ENCODE peak calls at places on chromosome 17, in eight cellular contexts. One of them, this sample, is unnamed.

GRCh38 chr17:31581022-31581483 is 189.6 kb downstream of the RAB11FIP4 start:
- DNase-seq in activated T-helper 1 cell treated with anti-CD3 and anti-CD28 coated beads, Interleukin-2, amount 50 U/mL, for 16 hours: no peak
- DNase-seq in mesothelial cell of epicardium: no peak
- DNase-seq in KG1: no peak
- DNase-seq in EL: peak; percentile 96
- DNase-seq in NCI-H1417: no peak
- DNase-seq in coronary artery: peak; percentile 89
- DNase-seq in foreskin fibroblast: peak; percentile 81
- DNase-seq in this sample: no peak

GRCh38 chr17:15091825-15092224 is 173.3 kb downstream of the PMP22 start:
- DNase-seq in KG1: no peak
- DNase-seq in mesothelial cell of epicardium: no peak
- DNase-seq in coronary artery: no peak
- DNase-seq in activated T-helper 1 cell treated with anti-CD3 and anti-CD28 coated beads, Interleukin-2, amount 50 U/mL, for 16 hours: no peak
- DNase-seq in NCI-H1417: no peak
- DNase-seq in foreskin fibroblast: peak; percentile 29
- DNase-seq in EL: peak; percentile 15
- DNase-seq in this sample: no peak

GRCh38 chr17:16975744-16976625 is 4.1 kb upstream of the TNFRSF13B start:
- DNase-seq in NCI-H1417: no peak
- DNase-seq in activated T-helper 1 cell treated with anti-CD3 and anti-CD28 coated beads, Interleukin-2, amount 50 U/mL, for 16 hours: no peak
- DNase-seq in KG1: no peak
- DNase-seq in foreskin fibroblast: peak; percentile 17
- DNase-seq in EL: peak; percentile 18
- DNase-seq in mesothelial cell of epicardium: no peak
- DNase-seq in coronary artery: no peak
- DNase-seq in this sample: no peak

GRCh38 chr17:64008830-64009229 is 10.7 kb downstream of the PRR29 start:
- DNase-seq in foreskin fibroblast: no peak
- DNase-seq in EL: no peak
- DNase-seq in mesothelial cell of epicardium: no peak
- DNase-seq in coronary artery: peak; percentile 62
- DNase-seq in KG1: no peak
- DNase-seq in NCI-H1417: no peak
- DNase-seq in activated T-helper 1 cell treated with anti-CD3 and anti-CD28 coated beads, Interleukin-2, amount 50 U/mL, for 16 hours: no peak
- DNase-seq in this sample: no peak

GRCh38 chr17:19513897-19514488 is 19.7 kb upstream of the SLC47A1 start:
- DNase-seq in mesothelial cell of epicardium: peak; percentile 41
- DNase-seq in activated T-helper 1 cell treated with anti-CD3 and anti-CD28 coated beads, Interleukin-2, amount 50 U/mL, for 16 hours: peak; percentile 45
- DNase-seq in EL: peak; percentile 72
- DNase-seq in NCI-H1417: peak; percentile 47
- DNase-seq in KG1: peak; percentile 5
- DNase-seq in foreskin fibroblast: peak; percentile 84
- DNase-seq in coronary artery: no peak
- DNase-seq in this sample: no peak

GRCh38 chr17:42598905-42599304 is 10.3 kb downstream of the RETREG3 start:
- DNase-seq in mesothelial cell of epicardium: no peak
- DNase-seq in coronary artery: no peak
- DNase-seq in activated T-helper 1 cell treated with anti-CD3 and anti-CD28 coated beads, Interleukin-2, amount 50 U/mL, for 16 hours: no peak
- DNase-seq in KG1: no peak
- DNase-seq in NCI-H1417: peak; percentile 36
- DNase-seq in foreskin fibroblast: no peak
- DNase-seq in EL: no peak
- DNase-seq in this sample: no peak

GRCh38 chr17:3557768-3558583 is at the start of gene TRPV3:
- DNase-seq in mesothelial cell of epicardium: no peak
- DNase-seq in activated T-helper 1 cell treated with anti-CD3 and anti-CD28 coated beads, Interleukin-2, amount 50 U/mL, for 16 hours: peak; percentile 64
- DNase-seq in coronary artery: no peak
- DNase-seq in EL: no peak
- DNase-seq in NCI-H1417: no peak
- DNase-seq in KG1: no peak
- DNase-seq in foreskin fibroblast: no peak
- DNase-seq in this sample: no peak

GRCh38 chr17:44065668-44066203 is 735 bp downstream of the LSM12 start:
- DNase-seq in foreskin fibroblast: no peak
- DNase-seq in activated T-helper 1 cell treated with anti-CD3 and anti-CD28 coated beads, Interleukin-2, amount 50 U/mL, for 16 hours: no peak
- DNase-seq in mesothelial cell of epicardium: no peak
- DNase-seq in coronary artery: no peak
- DNase-seq in NCI-H1417: no peak
- DNase-seq in EL: no peak
- DNase-seq in KG1: no peak
- DNase-seq in this sample: no peak

GRCh38 chr17:12536472-12536871 is 129.2 kb upstream of the MYOCD start:
- DNase-seq in NCI-H1417: no peak
- DNase-seq in coronary artery: no peak
- DNase-seq in foreskin fibroblast: peak; percentile 64
- DNase-seq in activated T-helper 1 cell treated with anti-CD3 and anti-CD28 coated beads, Interleukin-2, amount 50 U/mL, for 16 hours: no peak
- DNase-seq in mesothelial cell of epicardium: no peak
- DNase-seq in EL: peak; percentile 51
- DNase-seq in KG1: no peak
- DNase-seq in this sample: no peak

GRCh38 chr17:5035356-5035755 is at the start of gene SLC52A1:
- DNase-seq in coronary artery: no peak
- DNase-seq in foreskin fibroblast: no peak
- DNase-seq in activated T-helper 1 cell treated with anti-CD3 and anti-CD28 coated beads, Interleukin-2, amount 50 U/mL, for 16 hours: no peak
- DNase-seq in mesothelial cell of epicardium: no peak
- DNase-seq in EL: no peak
- DNase-seq in NCI-H1417: no peak
- DNase-seq in KG1: no peak
- DNase-seq in this sample: no peak

GRCh38 chr17:50155115-50155819 is 4.8 kb upstream of the PPP1R9B start:
- DNase-seq in EL: no peak
- DNase-seq in activated T-helper 1 cell treated with anti-CD3 and anti-CD28 coated beads, Interleukin-2, amount 50 U/mL, for 16 hours: no peak
- DNase-seq in mesothelial cell of epicardium: no peak
- DNase-seq in foreskin fibroblast: peak; percentile 57
- DNase-seq in NCI-H1417: no peak
- DNase-seq in KG1: no peak
- DNase-seq in coronary artery: no peak
- DNase-seq in this sample: no peak

GRCh38 chr17:45313927-45314760 is 2.7 kb downstream of the MAP3K14 start:
- DNase-seq in NCI-H1417: no peak
- DNase-seq in EL: no peak
- DNase-seq in foreskin fibroblast: peak; percentile 5
- DNase-seq in activated T-helper 1 cell treated with anti-CD3 and anti-CD28 coated beads, Interleukin-2, amount 50 U/mL, for 16 hours: no peak
- DNase-seq in mesothelial cell of epicardium: no peak
- DNase-seq in coronary artery: no peak
- DNase-seq in KG1: no peak
- DNase-seq in this sample: no peak

GRCh38 chr17:13933597-13934276 is 135.6 kb upstream of the COX10 start:
- DNase-seq in coronary artery: no peak
- DNase-seq in activated T-helper 1 cell treated with anti-CD3 and anti-CD28 coated beads, Interleukin-2, amount 50 U/mL, for 16 hours: no peak
- DNase-seq in foreskin fibroblast: no peak
- DNase-seq in NCI-H1417: no peak
- DNase-seq in EL: no peak
- DNase-seq in KG1: no peak
- DNase-seq in mesothelial cell of epicardium: no peak
- DNase-seq in this sample: no peak

GRCh38 chr17:78820122-78820792 is 20.4 kb downstream of the USP36 start:
- DNase-seq in EL: no peak
- DNase-seq in KG1: no peak
- DNase-seq in activated T-helper 1 cell treated with anti-CD3 and anti-CD28 coated beads, Interleukin-2, amount 50 U/mL, for 16 hours: no peak
- DNase-seq in coronary artery: no peak
- DNase-seq in mesothelial cell of epicardium: no peak
- DNase-seq in NCI-H1417: no peak
- DNase-seq in foreskin fibroblast: no peak
- DNase-seq in this sample: no peak

GRCh38 chr17:76695059-76695892 is 15.5 kb downstream of the MXRA7 start:
- DNase-seq in foreskin fibroblast: no peak
- DNase-seq in coronary artery: no peak
- DNase-seq in NCI-H1417: no peak
- DNase-seq in KG1: no peak
- DNase-seq in activated T-helper 1 cell treated with anti-CD3 and anti-CD28 coated beads, Interleukin-2, amount 50 U/mL, for 16 hours: no peak
- DNase-seq in mesothelial cell of epicardium: no peak
- DNase-seq in EL: no peak
- DNase-seq in this sample: no peak

GRCh38 chr17:79950711-79951110 is 85.0 kb downstream of the TBC1D16 start:
- DNase-seq in KG1: no peak
- DNase-seq in coronary artery: no peak
- DNase-seq in EL: no peak
- DNase-seq in NCI-H1417: no peak
- DNase-seq in activated T-helper 1 cell treated with anti-CD3 and anti-CD28 coated beads, Interleukin-2, amount 50 U/mL, for 16 hours: no peak
- DNase-seq in mesothelial cell of epicardium: peak; percentile 14
- DNase-seq in foreskin fibroblast: no peak
- DNase-seq in this sample: peak; percentile 56

GRCh38 chr17:50905460-50905803 is 39.3 kb upstream of the TOB1 start:
- DNase-seq in EL: no peak
- DNase-seq in KG1: no peak
- DNase-seq in coronary artery: no peak
- DNase-seq in foreskin fibroblast: no peak
- DNase-seq in NCI-H1417: no peak
- DNase-seq in mesothelial cell of epicardium: no peak
- DNase-seq in activated T-helper 1 cell treated with anti-CD3 and anti-CD28 coated beads, Interleukin-2, amount 50 U/mL, for 16 hours: no peak
- DNase-seq in this sample: no peak

GRCh38 chr17:1019451-1019850 is 22.5 kb downstream of the TIMM22 start:
- DNase-seq in coronary artery: peak; percentile 86
- DNase-seq in activated T-helper 1 cell treated with anti-CD3 and anti-CD28 coated beads, Interleukin-2, amount 50 U/mL, for 16 hours: no peak
- DNase-seq in foreskin fibroblast: no peak
- DNase-seq in KG1: no peak
- DNase-seq in NCI-H1417: no peak
- DNase-seq in EL: no peak
- DNase-seq in mesothelial cell of epicardium: no peak
- DNase-seq in this sample: no peak

GRCh38 chr17:50863221-50863843 is 2.8 kb downstream of the TOB1 start:
- DNase-seq in activated T-helper 1 cell treated with anti-CD3 and anti-CD28 coated beads, Interleukin-2, amount 50 U/mL, for 16 hours: no peak
- DNase-seq in NCI-H1417: no peak
- DNase-seq in EL: peak; percentile 33
- DNase-seq in KG1: no peak
- DNase-seq in mesothelial cell of epicardium: no peak
- DNase-seq in coronary artery: no peak
- DNase-seq in foreskin fibroblast: peak; percentile 56
- DNase-seq in this sample: no peak

GRCh38 chr17:7466644-7467341 is 12.6 kb downstream of the ZBTB4 start:
- DNase-seq in mesothelial cell of epicardium: no peak
- DNase-seq in KG1: no peak
- DNase-seq in NCI-H1417: no peak
- DNase-seq in activated T-helper 1 cell treated with anti-CD3 and anti-CD28 coated beads, Interleukin-2, amount 50 U/mL, for 16 hours: no peak
- DNase-seq in foreskin fibroblast: peak; percentile 86
- DNase-seq in EL: peak; percentile 65
- DNase-seq in coronary artery: no peak
- DNase-seq in this sample: no peak

GRCh38 chr17:11081342-11081741 is 159.7 kb upstream of the SHISA6 start:
- DNase-seq in coronary artery: no peak
- DNase-seq in KG1: no peak
- DNase-seq in foreskin fibroblast: no peak
- DNase-seq in mesothelial cell of epicardium: no peak
- DNase-seq in NCI-H1417: no peak
- DNase-seq in activated T-helper 1 cell treated with anti-CD3 and anti-CD28 coated beads, Interleukin-2, amount 50 U/mL, for 16 hours: no peak
- DNase-seq in EL: no peak
- DNase-seq in this sample: no peak

GRCh38 chr17:55540414-55541091 is 29.3 kb upstream of the SMIM36 start:
- DNase-seq in activated T-helper 1 cell treated with anti-CD3 and anti-CD28 coated beads, Interleukin-2, amount 50 U/mL, for 16 hours: no peak
- DNase-seq in foreskin fibroblast: peak; percentile 73
- DNase-seq in EL: peak; percentile 13
- DNase-seq in mesothelial cell of epicardium: no peak
- DNase-seq in KG1: no peak
- DNase-seq in coronary artery: no peak
- DNase-seq in NCI-H1417: no peak
- DNase-seq in this sample: no peak

GRCh38 chr17:2776589-2777241 is 19.5 kb upstream of the RAP1GAP2 start:
- DNase-seq in activated T-helper 1 cell treated with anti-CD3 and anti-CD28 coated beads, Interleukin-2, amount 50 U/mL, for 16 hours: no peak
- DNase-seq in foreskin fibroblast: no peak
- DNase-seq in EL: no peak
- DNase-seq in mesothelial cell of epicardium: peak; percentile 42
- DNase-seq in KG1: no peak
- DNase-seq in coronary artery: no peak
- DNase-seq in NCI-H1417: peak; percentile 24
- DNase-seq in this sample: no peak

GRCh38 chr17:67157732-67158639 is 87.0 kb downstream of the HELZ start:
- DNase-seq in activated T-helper 1 cell treated with anti-CD3 and anti-CD28 coated beads, Interleukin-2, amount 50 U/mL, for 16 hours: no peak
- DNase-seq in EL: peak; percentile 55
- DNase-seq in NCI-H1417: peak; percentile 55
- DNase-seq in KG1: no peak
- DNase-seq in foreskin fibroblast: peak; percentile 57
- DNase-seq in mesothelial cell of epicardium: no peak
- DNase-seq in coronary artery: no peak
- DNase-seq in this sample: no peak

GRCh38 chr17:79778504-79779087 is 648 bp downstream of the CBX2 start:
- DNase-seq in EL: no peak
- DNase-seq in activated T-helper 1 cell treated with anti-CD3 and anti-CD28 coated beads, Interleukin-2, amount 50 U/mL, for 16 hours: no peak
- DNase-seq in foreskin fibroblast: no peak
- DNase-seq in coronary artery: no peak
- DNase-seq in mesothelial cell of epicardium: no peak
- DNase-seq in NCI-H1417: peak; percentile 44
- DNase-seq in KG1: no peak
- DNase-seq in this sample: no peak

GRCh38 chr17:14417336-14417735 is 116.5 kb downstream of the HS3ST3B1 start:
- DNase-seq in activated T-helper 1 cell treated with anti-CD3 and anti-CD28 coated beads, Interleukin-2, amount 50 U/mL, for 16 hours: no peak
- DNase-seq in KG1: no peak
- DNase-seq in NCI-H1417: no peak
- DNase-seq in EL: no peak
- DNase-seq in mesothelial cell of epicardium: no peak
- DNase-seq in foreskin fibroblast: no peak
- DNase-seq in coronary artery: no peak
- DNase-seq in this sample: no peak

GRCh38 chr17:58172369-58173071 is 5.7 kb downstream of the OR4D2 start:
- DNase-seq in coronary artery: no peak
- DNase-seq in mesothelial cell of epicardium: no peak
- DNase-seq in EL: peak; percentile 34
- DNase-seq in activated T-helper 1 cell treated with anti-CD3 and anti-CD28 coated beads, Interleukin-2, amount 50 U/mL, for 16 hours: no peak
- DNase-seq in NCI-H1417: peak; percentile 33
- DNase-seq in foreskin fibroblast: peak; percentile 49
- DNase-seq in KG1: no peak
- DNase-seq in this sample: no peak

GRCh38 chr17:5425826-5426225 is 5.8 kb downstream of the RPAIN start:
- DNase-seq in foreskin fibroblast: no peak
- DNase-seq in mesothelial cell of epicardium: no peak
- DNase-seq in NCI-H1417: no peak
- DNase-seq in KG1: no peak
- DNase-seq in coronary artery: no peak
- DNase-seq in EL: no peak
- DNase-seq in activated T-helper 1 cell treated with anti-CD3 and anti-CD28 coated beads, Interleukin-2, amount 50 U/mL, for 16 hours: no peak
- DNase-seq in this sample: no peak

GRCh38 chr17:2904135-2904534 is 107.9 kb downstream of the RAP1GAP2 start:
- DNase-seq in foreskin fibroblast: peak; percentile 52
- DNase-seq in EL: no peak
- DNase-seq in mesothelial cell of epicardium: no peak
- DNase-seq in KG1: no peak
- DNase-seq in NCI-H1417: no peak
- DNase-seq in activated T-helper 1 cell treated with anti-CD3 and anti-CD28 coated beads, Interleukin-2, amount 50 U/mL, for 16 hours: no peak
- DNase-seq in coronary artery: no peak
- DNase-seq in this sample: no peak

GRCh38 chr17:76467366-76467765 is at the start of gene AANAT:
- DNase-seq in EL: no peak
- DNase-seq in KG1: no peak
- DNase-seq in activated T-helper 1 cell treated with anti-CD3 and anti-CD28 coated beads, Interleukin-2, amount 50 U/mL, for 16 hours: no peak
- DNase-seq in foreskin fibroblast: peak; percentile 8
- DNase-seq in mesothelial cell of epicardium: no peak
- DNase-seq in coronary artery: no peak
- DNase-seq in NCI-H1417: no peak
- DNase-seq in this sample: no peak

GRCh38 chr17:57986841-57987581 is 1.0 kb downstream of the VEZF1 start:
- DNase-seq in foreskin fibroblast: peak; percentile 84
- DNase-seq in EL: peak; percentile 81
- DNase-seq in NCI-H1417: no peak
- DNase-seq in activated T-helper 1 cell treated with anti-CD3 and anti-CD28 coated beads, Interleukin-2, amount 50 U/mL, for 16 hours: no peak
- DNase-seq in mesothelial cell of epicardium: peak; percentile 32
- DNase-seq in KG1: peak; percentile 28
- DNase-seq in coronary artery: peak; percentile 79
- DNase-seq in this sample: no peak